ENCODE peak calls at places on chromosomes 11 and 22, in ten cellular contexts. H is IMR-90, S is spleen, T is cardiac muscle cell, A is upper lobe of right lung, L is fibroblast of lung, G is tibial artery, F is heart right ventricle, W is pancreas, Q is mammary epithelial cell. E is an unnamed sample. For H3K4me1, the result is how much of the 10 kb centered on the place peaks cover.

GRCh38 chr11:90288207-90288821 is 65.5 kb upstream of the CHORDC1 start:
- DNase-seq in H (peak), S (no peak), T (peak), A (no peak), L (peak), G (no peak), F (no peak), W (no peak), Q (peak), E (no peak)

GRCh38 chr11:81707881-81708280 is 1025.8 kb downstream of the FAM181B start:
- DNase-seq in H (no peak), S (no peak), T (no peak), A (no peak), L (no peak), G (no peak), F (no peak), W (no peak), Q (no peak), E (no peak)

GRCh38 chr11:43969543-43969942 is 27.1 kb downstream of the C11orf96 start:
- DNase-seq in H (no peak), S (no peak), T (peak), A (no peak), L (no peak), G (no peak), F (peak), W (no peak), Q (no peak), E (peak)

GRCh38 chr11:73539506-73540084 is 58.3 kb downstream of the FAM168A start:
- DNase-seq in H (no peak), S (no peak), T (no peak), A (no peak), L (no peak), G (no peak), F (no peak), W (no peak), Q (no peak), E (no peak)

GRCh38 chr11:131912127-131912526 is 541.7 kb downstream of the NTM start:
- DNase-seq in H (no peak), S (no peak), T (no peak), A (no peak), L (no peak), G (no peak), F (no peak), W (no peak), Q (no peak), E (no peak)

GRCh38 chr11:58622344-58622743 is at the start of gene CNTF:
- DNase-seq in H (peak), S (no peak), T (peak), A (no peak), L (no peak), G (no peak), F (no peak), W (no peak), Q (peak), E (no peak)

GRCh38 chr11:82883853-82884252 is 16.4 kb downstream of the PRCP start:
- DNase-seq in H (peak), S (no peak), T (peak), A (no peak), L (no peak), G (no peak), F (no peak), W (no peak), Q (no peak), E (no peak)

GRCh38 chr11:11413776-11414175 is 60.7 kb upstream of the CSNK2A3 start:
- DNase-seq in H (no peak), S (no peak), T (no peak), A (no peak), L (no peak), G (no peak), F (no peak), W (no peak), Q (no peak), E (no peak)

GRCh38 chr11:8484251-8484650 is 109.8 kb downstream of the STK33 start:
- DNase-seq in H (no peak), S (no peak), T (no peak), A (no peak), L (no peak), G (no peak), F (no peak), W (no peak), Q (no peak), E (no peak)

GRCh38 chr11:96704847-96705246 is 315.0 kb downstream of the JRKL start:
- DNase-seq in H (no peak), S (no peak), T (peak), A (no peak), L (peak), G (no peak), F (no peak), W (no peak), Q (no peak), E (no peak)

GRCh38 chr11:32884023-32884422 is 8.6 kb upstream of the QSER1 start:
- DNase-seq in H (no peak), S (no peak), T (no peak), A (no peak), L (no peak), G (no peak), F (no peak), W (no peak), Q (no peak), E (no peak)

GRCh38 chr22:50528682-50529415 is 963 bp downstream of the TYMP start:
- DNase-seq in H (no peak), S (no peak), T (no peak), A (no peak), L (no peak), G (no peak), F (no peak), W (no peak), Q (no peak), E (no peak)

GRCh38 chr11:93054881-93055280 is 85.4 kb downstream of the MTNR1B start:
- DNase-seq in H (peak), S (no peak), T (peak), A (no peak), L (peak), G (no peak), F (no peak), W (no peak), Q (peak), E (no peak)

GRCh38 chr11:8068605-8069221 is 12.3 kb upstream of the TUB start:
- DNase-seq in H (peak), S (peak), T (peak), A (no peak), L (peak), G (peak), F (peak), W (no peak), Q (no peak), E (peak)

GRCh38 chr22:37503183-37503683 is 16.0 kb downstream of the CARD10 start:
- DNase-seq in H (no peak), S (no peak), T (no peak), A (no peak), L (no peak), G (no peak), F (no peak), W (no peak), Q (no peak), E (no peak)

GRCh38 chr11:74677131-74677530 is 54.1 kb downstream of the CHRDL2 start:
- DNase-seq in H (no peak), S (peak), T (peak), A (no peak), L (no peak), G (peak), F (no peak), W (no peak), Q (no peak), E (no peak)

GRCh38 chr22:48711669-48712068 is 1116.0 kb downstream of the BRD1 start:
- DNase-seq in H (no peak), S (peak), T (no peak), A (peak), L (no peak), G (peak), F (no peak), W (no peak), Q (no peak), E (no peak)

GRCh38 chr11:18295316-18295715 is 26.6 kb downstream of the HPS5 start:
- DNase-seq in H (no peak), S (no peak), T (no peak), A (no peak), L (no peak), G (no peak), F (no peak), W (no peak), Q (no peak), E (no peak)

GRCh38 chr11:30364139-30364875 is 41.4 kb downstream of the ARL14EP start:
- DNase-seq in H (no peak), S (no peak), T (no peak), A (no peak), L (no peak), G (no peak), F (no peak), W (no peak), Q (no peak), E (no peak)

GRCh38 chr11:44607987-44608386 is 42.5 kb downstream of the CD82 start:
- DNase-seq in H (peak), S (no peak), T (no peak), A (no peak), L (peak), G (no peak), F (no peak), W (no peak), Q (no peak), E (no peak)

GRCh38 chr11:2097998-2098690 is 41.0 kb downstream of the IGF2 start:
- DNase-seq in H (no peak), S (peak), T (no peak), A (peak), L (no peak), G (no peak), F (no peak), W (no peak), Q (no peak), E (no peak)

GRCh38 chr22:42179616-42180015 is 49.0 kb upstream of the CYP2D6 start:
- DNase-seq in H (peak), S (no peak), T (peak), A (no peak), L (peak), G (no peak), F (no peak), W (no peak), Q (peak), E (no peak)

GRCh38 chr11:110982214-110982613 is 263.3 kb upstream of the POU2AF2 start:
- DNase-seq in H (no peak), S (no peak), T (no peak), A (no peak), L (no peak), G (no peak), F (no peak), W (no peak), Q (no peak), E (no peak)

GRCh38 chr11:14583252-14584105 is 60.1 kb upstream of the PDE3B start:
- DNase-seq in H (no peak), S (no peak), T (peak), A (no peak), L (peak), G (no peak), F (peak), W (no peak), Q (no peak), E (no peak)

GRCh38 chr22:20666560-20666959 is 107.4 kb upstream of the SERPIND1 start:
- DNase-seq in H (no peak), S (no peak), T (no peak), A (no peak), L (no peak), G (no peak), F (no peak), W (no peak), Q (no peak), E (no peak)

GRCh38 chr11:27972432-27973170 is 135.4 kb downstream of the KIF18A start:
- DNase-seq in H (no peak), S (no peak), T (peak), A (no peak), L (no peak), G (no peak), F (no peak), W (no peak), Q (no peak), E (no peak)

GRCh38 chr11:105202844-105203548 is 63.4 kb upstream of the CARD18 start:
- DNase-seq in H (no peak), S (no peak), T (peak), A (no peak), L (no peak), G (no peak), F (no peak), W (no peak), Q (no peak), E (no peak)

GRCh38 chr11:69497221-69497787 is 15.8 kb downstream of the LINC01488 start:
- DNase-seq in H (peak), S (peak), T (peak), A (peak), L (peak), G (peak), F (peak), W (peak), Q (peak), E (no peak)

GRCh38 chr22:26485013-26485412 is 1.3 kb downstream of the SRRD start:
- DNase-seq in H (no peak), S (no peak), T (no peak), A (no peak), L (peak), G (peak), F (no peak), W (no peak), Q (no peak), E (no peak)

GRCh38 chr22:19942886-19943664 is 1.5 kb upstream of the TXNRD2 start:
- DNase-seq in H (peak), S (no peak), T (peak), A (peak), L (peak), G (peak), F (no peak), W (peak), Q (peak), E (no peak)

GRCh38 chr11:69317401-69318092 is 23.6 kb downstream of the MYEOV start:
- DNase-seq in H (peak), S (peak), T (peak), A (no peak), L (peak), G (peak), F (no peak), W (no peak), Q (no peak), E (no peak)

DNA sequence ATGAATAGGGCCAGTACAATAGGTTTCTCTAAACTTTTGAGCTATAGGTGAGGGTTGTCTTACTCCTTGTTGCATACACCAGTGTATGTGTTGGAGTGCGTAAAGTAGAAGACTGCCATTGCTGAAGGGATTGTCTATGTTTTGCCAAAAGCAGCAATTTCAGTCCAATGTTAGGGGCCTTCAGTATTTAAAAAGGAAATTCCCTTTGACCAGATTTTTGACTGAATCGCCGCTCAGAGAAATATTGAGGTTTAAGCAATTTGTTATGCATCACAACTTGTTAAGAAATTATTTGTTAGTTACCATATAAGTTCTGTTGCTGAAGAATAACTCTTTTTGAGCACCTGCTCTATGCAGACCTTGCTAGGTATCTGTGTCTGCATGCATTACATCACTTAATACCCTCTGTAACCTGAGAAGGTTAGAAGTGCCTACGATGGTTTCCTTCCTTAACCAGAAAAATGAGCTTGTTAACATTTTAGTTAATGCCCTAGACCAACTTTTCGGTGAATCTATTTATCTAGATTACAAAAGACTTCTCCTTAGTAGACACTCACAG is 33.9 kb downstream of the MMP20 start:
- DNase-seq in H (no peak), S (no peak), T (no peak), A (no peak), L (no peak), G (no peak), F (no peak), W (no peak), Q (no peak), E (no peak)
- TF ChIP-seq CTCF in H (no peak), S (no peak), T (no peak), A (no peak), L (no peak), G (no peak), F (no peak), W (no peak), Q (no peak), E (no peak)

GRCh38 chr11:78427615-78428272 is 10.1 kb upstream of the GAB2 start:
- DNase-seq in H (no peak), S (no peak), T (no peak), A (no peak), L (no peak), G (no peak), F (no peak), W (no peak), Q (peak), E (no peak)

GRCh38 chr11:78428273-78428651 is 10.6 kb upstream of the GAB2 start:
- DNase-seq in H (no peak), S (no peak), T (no peak), A (no peak), L (no peak), G (no peak), F (no peak), W (no peak), Q (no peak), E (no peak)

GRCh38 chr11:78428773-78429172 is 11.2 kb upstream of the GAB2 start:
- DNase-seq in H (peak), S (no peak), T (no peak), A (no peak), L (no peak), G (no peak), F (no peak), W (no peak), Q (no peak), E (no peak)

GRCh38 chr11:78429209-78429608 is 11.6 kb upstream of the GAB2 start:
- DNase-seq in H (no peak), S (no peak), T (peak), A (no peak), L (no peak), G (no peak), F (no peak), W (no peak), Q (no peak), E (no peak)

GRCh38 chr11:78429667-78430066 is 12.0 kb upstream of the GAB2 start:
- DNase-seq in H (no peak), S (no peak), T (no peak), A (no peak), L (no peak), G (no peak), F (no peak), W (no peak), Q (no peak), E (no peak)
- H3K4me1 ChIP-seq in H (under half), S (half or more), T (under half), A (under half), L (under half), G (under half), F (under half), W (under half), Q (under half), E (half or more)

GRCh38 chr11:25733777-25734176 is 598.2 kb upstream of the ANO3 start:
- DNase-seq in H (no peak), S (no peak), T (peak), A (no peak), L (peak), G (no peak), F (no peak), W (no peak), Q (no peak), E (no peak)

GRCh38 chr11:25737071-25737675 is 594.8 kb upstream of the ANO3 start:
- DNase-seq in H (no peak), S (no peak), T (no peak), A (no peak), L (no peak), G (no peak), F (no peak), W (no peak), Q (no peak), E (no peak)

GRCh38 chr11:25734592-25735211 is 597.2 kb upstream of the ANO3 start:
- DNase-seq in H (peak), S (no peak), T (peak), A (no peak), L (peak), G (no peak), F (no peak), W (no peak), Q (peak), E (no peak)
- TF ChIP-seq CTCF in H (peak), S (no peak), T (peak), A (peak), L (no peak), G (no peak), F (peak), W (no peak), Q (peak), E (peak)

GRCh38 chr22:45485271-45485670 is 17.4 kb upstream of the FBLN1 start:
- DNase-seq in H (no peak), S (no peak), T (no peak), A (peak), L (no peak), G (no peak), F (no peak), W (no peak), Q (no peak), E (no peak)
- H3K4me1 ChIP-seq in H (under half), S (under half), T (under half), A (under half), L (under half), G (under half), F (under half), W (under half), Q (under half), E (under half)